ENCODE peak calls at places on chromosome 1, in five cellular contexts. X, Z, K, P and L are unnamed samples.

GRCh38 chr1:70090146-70090545 is 115.2 kb downstream of the LRRC40 start:
- DNase-seq in X (no peak), Z (no peak), K (no peak), P (no peak), L (no peak)

GRCh38 chr1:21149430-21149861 is 27.3 kb downstream of the EIF4G3 start:
- DNase-seq in X (no peak), Z (no peak), K (peak; percentile 68), P (peak; percentile 67), L (no peak)

GRCh38 chr1:159896086-159896930 is 3.7 kb downstream of the CFAP45 start:
- DNase-seq in X (no peak), Z (no peak), K (no peak), P (no peak), L (no peak)

GRCh38 chr1:205706601-205707502 is 26.5 kb upstream of the SLC45A3 start:
- DNase-seq in X (no peak), Z (no peak), K (no peak), P (no peak), L (no peak)

GRCh38 chr1:86756062-86756406 is 51.7 kb downstream of the SH3GLB1 start:
- DNase-seq in X (no peak), Z (no peak), K (no peak), P (no peak), L (no peak)

GRCh38 chr1:170735366-170736263 is 71.7 kb downstream of the PRRX1 start:
- DNase-seq in X (no peak), Z (no peak), K (no peak), P (no peak), L (no peak)

GRCh38 chr1:42851420-42851819 is 5.0 kb downstream of the ZNF691 start:
- DNase-seq in X (peak; percentile 78), Z (no peak), K (no peak), P (no peak), L (no peak)

GRCh38 chr1:52423771-52424170 is 19.4 kb downstream of the PRPF38A start:
- DNase-seq in X (no peak), Z (no peak), K (no peak), P (no peak), L (no peak)

GRCh38 chr1:40014812-40015594 is 25.5 kb upstream of the CAP1 start:
- DNase-seq in X (no peak), Z (no peak), K (no peak), P (peak; percentile 27), L (no peak)

GRCh38 chr1:80987106-80987505 is 813.6 kb upstream of the ADGRL2 start:
- DNase-seq in X (no peak), Z (no peak), K (no peak), P (peak; percentile 0), L (no peak)

GRCh38 chr1:230031131-230031530 is 35.9 kb upstream of the GALNT2 start:
- DNase-seq in X (no peak), Z (no peak), K (no peak), P (peak; percentile 24), L (no peak)

GRCh38 chr1:206461602-206462455 is 8.4 kb upstream of the IKBKE start:
- DNase-seq in X (peak; percentile 80), Z (no peak), K (peak; percentile 57), P (peak; percentile 66), L (no peak)

GRCh38 chr1:215200121-215200520 is 117.6 kb downstream of the KCNK2 start:
- DNase-seq in X (no peak), Z (no peak), K (no peak), P (no peak), L (no peak)

GRCh38 chr1:5479876-5480275 is 512.3 kb downstream of the NPHP4 start:
- DNase-seq in X (no peak), Z (no peak), K (no peak), P (no peak), L (no peak)

GRCh38 chr1:56437959-56438358 is 141.4 kb downstream of the PLPP3 start:
- DNase-seq in X (no peak), Z (no peak), K (no peak), P (no peak), L (no peak)

GRCh38 chr1:153548722-153549695 is at the start of gene S100A3:
- DNase-seq in X (no peak), Z (peak; percentile 45), K (no peak), P (peak; percentile 89), L (peak; percentile 84)

GRCh38 chr1:42784946-42785693 is at the start of gene TMEM269:
- DNase-seq in X (no peak), Z (peak; percentile 51), K (no peak), P (no peak), L (no peak)

GRCh38 chr1:93109578-93109977 is 30.5 kb downstream of the MTF2 start:
- DNase-seq in X (no peak), Z (no peak), K (no peak), P (no peak), L (no peak)

GRCh38 chr1:31183927-31184554 is 55.6 kb downstream of the NKAIN1 start:
- DNase-seq in X (peak; percentile 64), Z (no peak), K (peak; percentile 38), P (peak; percentile 40), L (no peak)

GRCh38 chr1:245031041-245031440 is 123.7 kb upstream of the KIF26B start:
- DNase-seq in X (no peak), Z (no peak), K (no peak), P (no peak), L (no peak)

GRCh38 chr1:242523968-242524570 is 428 bp downstream of the PLD5 start:
- DNase-seq in X (no peak), Z (peak; percentile 44), K (peak; percentile 13), P (peak; percentile 70), L (no peak)

GRCh38 chr1:214549604-214550338 is 1.6 kb downstream of the PTPN14 start:
- DNase-seq in X (no peak), Z (no peak), K (peak; percentile 10), P (peak; percentile 39), L (no peak)

GRCh38 chr1:210587547-210587946 is 258.8 kb downstream of the HHAT start:
- DNase-seq in X (no peak), Z (no peak), K (no peak), P (no peak), L (no peak)

GRCh38 chr1:19421365-19421764 is 64.0 kb downstream of the CAPZB start:
- DNase-seq in X (no peak), Z (no peak), K (no peak), P (no peak), L (no peak)

GRCh38 chr1:241408170-241408569 is 51.2 kb upstream of the RGS7 start:
- DNase-seq in X (peak; percentile 4), Z (no peak), K (no peak), P (no peak), L (no peak)

GRCh38 chr1:161196521-161197451 is 2.1 kb downstream of the ADAMTS4 start:
- DNase-seq in X (no peak), Z (no peak), K (no peak), P (no peak), L (peak; percentile 72)

GRCh38 chr1:86318431-86318830 is 77.7 kb downstream of the ODF2L start:
- DNase-seq in X (no peak), Z (no peak), K (no peak), P (no peak), L (no peak)

GRCh38 chr1:171221665-171222591 is 26.4 kb upstream of the FMO1 start:
- DNase-seq in X (no peak), Z (no peak), K (no peak), P (no peak), L (no peak)

GRCh38 chr1:77961392-77961791 is 17.5 kb downstream of the FUBP1 start:
- DNase-seq in X (no peak), Z (no peak), K (no peak), P (no peak), L (no peak)

GRCh38 chr1:98988906-98989603 is 15.6 kb downstream of the PLPPR5 start:
- DNase-seq in X (no peak), Z (no peak), K (no peak), P (no peak), L (no peak)

GRCh38 chr1:98985687-98986086 is 19.0 kb downstream of the PLPPR5 start:
- DNase-seq in X (no peak), Z (no peak), K (no peak), P (no peak), L (no peak)

GRCh38 chr1:98992844-98993243 is 11.8 kb downstream of the PLPPR5 start:
- DNase-seq in X (no peak), Z (no peak), K (no peak), P (no peak), L (no peak)

GRCh38 chr1:98991127-98992003 is 13.3 kb downstream of the PLPPR5 start:
- DNase-seq in X (peak; percentile 25), Z (no peak), K (no peak), P (peak; percentile 35), L (no peak)
- TF ChIP-seq CTCF in X (peak; percentile 76), Z (no peak), K (no peak), P (peak; percentile 33), L (peak; percentile 61)

DNA sequence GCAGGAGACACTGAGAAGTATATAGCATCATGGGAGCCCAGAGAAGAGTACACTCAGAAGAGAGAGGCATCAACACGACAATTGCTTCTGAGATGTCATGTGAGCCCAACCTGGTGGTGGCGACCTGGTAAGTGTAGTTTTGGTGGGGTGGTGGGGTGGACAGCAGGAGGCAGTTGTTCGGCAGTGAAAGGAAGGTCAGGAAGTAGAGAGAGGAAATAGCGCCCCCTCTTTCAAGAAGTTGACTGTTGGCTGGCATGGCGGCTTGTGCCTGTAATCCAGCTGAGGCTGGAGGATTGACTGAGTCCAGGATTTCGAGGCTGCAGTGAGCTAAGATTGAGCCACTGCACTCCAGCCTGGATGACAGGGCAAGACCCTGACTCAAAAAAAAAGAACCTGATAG is 12.6 kb downstream of the RSPO1 start:
- DNase-seq in X (no peak), Z (no peak), K (no peak), P (peak; percentile 15), L (no peak)
- TF ChIP-seq CTCF in X (peak; percentile 31), Z (no peak), K (no peak), P (no peak), L (no peak)

GRCh38 chr1:201053155-201053860 is 29.8 kb upstream of the KIF21B start:
- DNase-seq in X (peak; percentile 16), Z (no peak), K (no peak), P (no peak), L (no peak)
- TF ChIP-seq CTCF in X (no peak), Z (no peak), K (no peak), P (no peak), L (no peak)

DNA sequence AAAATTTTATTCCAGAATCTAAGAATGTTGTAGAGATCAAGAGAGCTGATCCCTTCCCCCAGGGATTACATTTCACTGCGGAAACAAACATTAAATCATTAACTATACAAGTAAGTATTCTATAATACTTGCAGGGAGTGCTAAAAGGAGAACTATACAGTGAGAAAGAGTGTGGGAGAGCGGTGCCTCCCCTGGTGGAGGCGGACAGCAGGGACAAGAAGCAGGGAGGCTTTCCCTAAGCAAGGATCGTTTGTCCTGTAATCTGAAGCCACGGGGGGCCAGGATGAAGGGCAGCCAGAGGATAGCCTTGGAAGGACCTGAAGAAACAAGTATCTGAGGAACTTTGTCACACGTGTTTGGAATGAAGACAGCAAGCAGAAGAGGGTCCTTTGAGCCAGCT is 40.1 kb downstream of the SLC9C2 start:
- DNase-seq in X (no peak), Z (no peak), K (no peak), P (peak; percentile 12), L (no peak)
- TF ChIP-seq CTCF in X (no peak), Z (no peak), K (no peak), P (no peak), L (peak; percentile 27)

GRCh38 chr1:22527555-22528296 is 35.6 kb upstream of the EPHA8 start:
- DNase-seq in X (no peak), Z (no peak), K (no peak), P (no peak), L (no peak)
- TF ChIP-seq CTCF in X (peak; percentile 28), Z (no peak), K (no peak), P (no peak), L (peak; percentile 59)

GRCh38 chr1:48572632-48573258 is 100.7 kb upstream of the SPATA6 start:
- DNase-seq in X (peak; percentile 37), Z (peak; percentile 67), K (no peak), P (peak; percentile 42), L (no peak)
- TF ChIP-seq CTCF in X (peak; percentile 68), Z (peak; percentile 53), K (no peak), P (peak; percentile 43), L (peak; percentile 78)